ENCODE peak calls at places on chromosomes 16 and 17, in five cellular contexts. N is fibroblast of mammary gland, P is brain microvascular endothelial cell, A is fibroblast of pulmonary artery, Z is hepatocyte. Y is an unnamed sample.

GRCh38 chr17:70190959-70191805 is 21.9 kb downstream of the KCNJ2 start:
- DNase-seq in N (no peak), P (no peak), A (no peak), Z (no peak), Y (no peak)

GRCh38 chr17:46154151-46154816 is 38.9 kb downstream of the KANSL1 start:
- DNase-seq in N (peak), P (no peak), A (peak), Z (no peak), Y (no peak)

GRCh38 chr16:1324286-1324826 is 9.1 kb upstream of the BAIAP3 start:
- DNase-seq in N (no peak), P (no peak), A (no peak), Z (no peak), Y (no peak)

GRCh38 chr17:61073799-61074513 is 325.7 kb upstream of the TBX2 start:
- DNase-seq in N (no peak), P (no peak), A (no peak), Z (no peak), Y (no peak)

GRCh38 chr16:5490499-5490898 is 392.9 kb upstream of the EEF2KMT start:
- DNase-seq in N (peak), P (no peak), A (no peak), Z (peak), Y (no peak)

GRCh38 chr16:2603165-2604015 is 65.6 kb downstream of the PDPK1 start:
- DNase-seq in N (peak), P (peak), A (peak), Z (peak), Y (peak)

GRCh38 chr17:66437466-66438026 is 135.1 kb downstream of the PRKCA start:
- DNase-seq in N (no peak), P (no peak), A (peak), Z (no peak), Y (no peak)

GRCh38 chr17:67995568-67996191 is 589 bp downstream of the C17orf58 start:
- DNase-seq in N (peak), P (no peak), A (no peak), Z (peak), Y (no peak)

GRCh38 chr16:70772493-70772892 is 28.5 kb downstream of the VAC14 start:
- DNase-seq in N (peak), P (peak), A (peak), Z (no peak), Y (no peak)

GRCh38 chr17:41391535-41391934 is 5.9 kb downstream of the KRT31 start:
- DNase-seq in N (no peak), P (no peak), A (no peak), Z (no peak), Y (no peak)

GRCh38 chr16:55779391-55780094 is 53.4 kb downstream of the CES1 start:
- DNase-seq in N (no peak), P (no peak), A (no peak), Z (no peak), Y (no peak)

DNA sequence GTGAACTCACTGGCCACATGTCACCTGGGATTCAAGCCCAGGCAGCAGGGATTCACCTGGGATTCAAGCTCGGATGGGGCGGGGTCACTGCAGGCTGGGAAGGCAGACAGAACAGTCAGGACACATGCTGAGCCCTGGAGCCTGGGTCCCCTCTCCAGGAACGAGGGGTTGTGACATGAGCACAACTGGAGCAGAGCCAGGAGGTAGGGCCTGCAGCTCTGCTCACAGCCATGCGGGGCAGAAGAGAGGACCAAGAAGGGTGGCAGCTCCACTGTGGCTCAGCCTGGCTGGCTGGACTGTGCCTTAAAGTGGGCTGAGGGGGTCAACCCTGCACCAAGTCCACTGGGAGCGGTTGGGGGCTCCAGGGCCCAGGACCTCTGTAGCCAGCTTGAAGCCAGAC is 150.1 kb downstream of the RAB11FIP4 start:
- DNase-seq in N (no peak), P (no peak), A (no peak), Z (no peak), Y (no peak)
- TF ChIP-seq CTCF in N (no peak), P (peak), A (no peak), Z (no peak), Y (no peak)

DNA sequence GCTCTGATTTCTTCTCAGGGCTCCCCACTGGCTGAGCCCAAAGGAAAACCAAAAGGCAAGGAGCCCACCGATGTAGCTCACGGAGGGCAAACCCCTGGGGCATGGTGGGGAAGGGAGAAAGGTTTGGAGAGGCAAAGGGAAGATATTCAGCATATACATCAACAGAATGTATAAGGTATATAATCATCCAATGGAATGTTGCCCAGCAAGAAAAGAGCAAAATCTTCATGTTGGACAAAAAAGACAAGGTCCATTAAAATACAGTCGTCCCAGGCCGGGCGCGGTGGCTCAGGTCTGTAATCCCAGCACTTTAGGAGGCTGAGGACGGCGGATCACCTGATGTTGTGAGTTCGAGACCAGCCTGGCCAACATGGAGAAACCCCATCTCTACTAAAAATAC is 1.6 kb downstream of the CPPED1 start:
- DNase-seq in N (no peak), P (no peak), A (no peak), Z (no peak), Y (no peak)
- H3K4me3 ChIP-seq in N (peak), P (peak), A (peak), Z (no peak), Y (peak)

DNA sequence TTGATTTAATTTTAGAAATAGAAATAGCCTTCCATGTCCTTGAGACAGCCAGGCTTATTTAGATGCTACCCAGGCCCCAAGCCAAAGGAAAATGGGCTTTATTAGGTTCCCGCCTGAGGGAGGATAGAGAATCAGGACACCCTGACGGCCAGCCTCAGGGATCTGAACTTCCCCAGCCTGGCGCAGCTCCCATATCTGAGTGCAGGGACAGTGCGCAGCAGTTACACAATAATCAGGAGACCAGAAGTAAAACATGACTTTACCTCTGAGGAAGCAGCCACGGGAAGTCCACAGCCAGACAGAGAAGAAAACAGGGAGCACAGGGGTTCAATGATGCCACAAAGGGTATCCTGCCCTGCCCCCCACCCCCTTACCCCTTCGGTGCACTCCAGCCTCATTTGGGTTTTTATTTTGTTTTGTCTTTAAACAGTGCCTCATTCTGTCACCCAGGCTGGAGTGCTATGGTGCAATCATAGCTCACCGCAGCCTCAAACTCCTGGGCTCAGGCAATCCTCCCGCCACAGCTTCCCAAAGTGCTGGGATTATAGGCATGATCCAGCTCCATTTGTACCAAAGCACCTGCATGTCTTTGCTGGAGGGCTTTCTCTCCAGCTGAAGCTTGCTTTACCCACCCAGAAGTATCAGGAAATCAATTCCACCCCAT is 21.8 kb downstream of the ORC6 start:
- DNase-seq in N (no peak), P (no peak), A (no peak), Z (no peak), Y (peak)
- TF ChIP-seq CTCF in N (no peak), P (no peak), A (no peak), Z (no peak), Y (no peak)

GRCh38 chr16:87831421-87832136 is 37.7 kb downstream of the SLC7A5 start:
- DNase-seq in N (no peak), P (no peak), A (no peak), Z (no peak), Y (peak)

GRCh38 chr16:87833548-87833947 is 35.8 kb downstream of the SLC7A5 start:
- DNase-seq in N (no peak), P (no peak), A (no peak), Z (no peak), Y (no peak)

GRCh38 chr16:87834015-87834667 is 35.2 kb downstream of the SLC7A5 start:
- DNase-seq in N (no peak), P (no peak), A (no peak), Z (no peak), Y (no peak)

GRCh38 chr16:87832137-87832527 is 37.2 kb downstream of the SLC7A5 start:
- DNase-seq in N (no peak), P (no peak), A (no peak), Z (no peak), Y (no peak)

DNA sequence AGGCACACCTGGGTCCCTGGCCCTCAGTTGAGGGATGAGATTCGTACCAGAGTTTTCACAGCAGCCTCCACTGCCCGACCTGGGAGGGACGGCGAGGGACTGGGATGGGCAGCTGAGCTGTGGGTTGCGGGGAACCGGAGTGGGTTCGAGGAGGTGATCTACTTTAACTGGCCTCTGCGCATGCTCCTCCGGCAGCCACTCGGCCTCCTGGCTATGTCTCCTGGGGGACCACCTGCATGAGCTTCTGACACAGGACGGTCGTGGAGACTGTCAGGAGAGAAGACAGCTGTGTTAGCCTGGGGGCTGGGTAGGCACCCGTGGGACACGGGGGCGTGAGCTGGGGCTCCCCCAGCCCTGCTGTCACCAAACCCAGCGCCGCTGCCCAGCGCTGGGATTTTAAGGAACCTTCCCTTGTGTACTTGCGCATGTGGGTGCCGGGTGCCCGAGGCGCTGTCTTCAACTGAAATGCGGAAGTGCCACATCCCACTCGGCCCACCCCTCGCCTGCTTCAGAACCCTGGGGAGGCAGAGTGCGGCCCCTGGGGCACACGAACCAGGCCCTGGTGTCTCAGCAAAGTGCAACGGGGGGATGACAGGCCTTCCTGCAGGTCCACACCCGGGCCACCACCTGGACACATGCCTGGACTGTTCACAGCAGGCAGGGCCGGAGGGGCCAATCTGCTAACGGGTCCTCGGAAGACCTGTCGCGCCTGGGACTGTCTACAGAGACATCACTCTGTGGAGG is 36.4 kb downstream of the SLC7A5 start:
- DNase-seq in N (no peak), P (no peak), A (no peak), Z (no peak), Y (no peak)
- H3K4me3 ChIP-seq in N (no peak), P (no peak), A (no peak), Z (no peak), Y (no peak)

GRCh38 chr16:30430428-30430970 is 669 bp upstream of the DCTPP1 start:
- DNase-seq in N (peak), P (no peak), A (no peak), Z (no peak), Y (peak)
- TF ChIP-seq CTCF in N (no peak), P (no peak), A (no peak), Z (no peak), Y (no peak)

GRCh38 chr17:73371846-73372245 is 60.0 kb upstream of the CDC42EP4 start:
- DNase-seq in N (no peak), P (no peak), A (no peak), Z (no peak), Y (no peak)

GRCh38 chr17:73368085-73368631 is 56.4 kb upstream of the CDC42EP4 start:
- DNase-seq in N (no peak), P (no peak), A (no peak), Z (no peak), Y (peak)

GRCh38 chr17:73371285-73371684 is 59.5 kb upstream of the CDC42EP4 start:
- DNase-seq in N (peak), P (peak), A (peak), Z (no peak), Y (no peak)

GRCh38 chr17:73365934-73366623 is 54.3 kb upstream of the CDC42EP4 start:
- DNase-seq in N (no peak), P (no peak), A (peak), Z (no peak), Y (peak)

GRCh38 chr17:73369126-73369525 is 57.3 kb upstream of the CDC42EP4 start:
- DNase-seq in N (no peak), P (no peak), A (peak), Z (no peak), Y (no peak)
- H3K4me3 ChIP-seq in N (no peak), P (no peak), A (no peak), Z (no peak), Y (no peak)

DNA sequence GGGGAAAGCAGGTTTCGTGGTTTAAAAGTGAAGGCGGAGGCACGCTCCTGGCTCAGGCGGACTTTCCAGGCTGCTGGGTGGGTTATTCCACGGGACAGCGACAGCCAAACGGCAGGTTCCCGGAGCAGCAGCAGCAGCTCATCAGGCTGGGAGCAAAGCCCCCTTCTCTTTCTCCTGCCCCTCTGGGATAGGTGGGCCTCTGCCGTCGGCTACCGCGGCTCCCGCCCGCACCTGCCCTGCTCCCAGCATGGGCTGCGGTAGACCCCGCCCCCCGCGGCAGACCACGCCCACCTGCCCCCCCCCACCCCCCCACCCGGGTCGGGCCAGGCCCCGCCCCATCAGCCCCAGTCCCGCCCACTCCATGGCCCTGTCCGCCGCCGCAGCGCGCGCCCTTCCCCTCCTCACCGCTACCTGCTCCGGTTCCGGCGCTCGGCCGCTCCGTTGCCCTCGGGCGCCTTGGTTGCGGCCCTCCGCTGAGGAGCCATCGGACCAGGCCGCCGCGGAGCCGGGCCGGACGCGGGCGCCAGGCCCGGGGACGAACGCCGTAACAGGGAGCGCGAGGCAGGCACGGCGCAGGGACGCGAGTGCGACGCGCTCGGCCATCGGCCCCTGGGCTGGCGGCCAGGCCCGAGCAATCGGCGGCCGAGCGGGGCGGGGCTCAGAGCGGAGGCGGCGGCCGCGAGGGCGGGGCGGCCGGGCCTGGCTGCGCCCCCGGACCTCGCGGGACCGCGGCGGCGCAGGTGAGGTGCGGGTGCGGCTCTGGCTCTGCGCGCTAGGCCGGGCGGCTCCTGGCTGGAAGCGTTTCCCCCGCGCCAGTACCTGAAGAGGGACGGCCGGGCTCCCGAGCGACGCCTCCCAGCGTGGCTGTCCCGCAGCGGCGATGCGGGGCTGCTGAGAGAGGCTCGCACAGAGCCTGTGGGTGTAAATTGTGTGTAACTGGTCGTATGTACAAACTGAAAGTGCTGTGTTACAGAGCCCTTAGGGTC is at the start of the genes HEXD and OGFOD3:
- DNase-seq in N (peak), P (peak), A (peak), Z (peak), Y (peak)
- TF ChIP-seq CTCF in N (no peak), P (no peak), A (no peak), Z (no peak), Y (no peak)

DNA sequence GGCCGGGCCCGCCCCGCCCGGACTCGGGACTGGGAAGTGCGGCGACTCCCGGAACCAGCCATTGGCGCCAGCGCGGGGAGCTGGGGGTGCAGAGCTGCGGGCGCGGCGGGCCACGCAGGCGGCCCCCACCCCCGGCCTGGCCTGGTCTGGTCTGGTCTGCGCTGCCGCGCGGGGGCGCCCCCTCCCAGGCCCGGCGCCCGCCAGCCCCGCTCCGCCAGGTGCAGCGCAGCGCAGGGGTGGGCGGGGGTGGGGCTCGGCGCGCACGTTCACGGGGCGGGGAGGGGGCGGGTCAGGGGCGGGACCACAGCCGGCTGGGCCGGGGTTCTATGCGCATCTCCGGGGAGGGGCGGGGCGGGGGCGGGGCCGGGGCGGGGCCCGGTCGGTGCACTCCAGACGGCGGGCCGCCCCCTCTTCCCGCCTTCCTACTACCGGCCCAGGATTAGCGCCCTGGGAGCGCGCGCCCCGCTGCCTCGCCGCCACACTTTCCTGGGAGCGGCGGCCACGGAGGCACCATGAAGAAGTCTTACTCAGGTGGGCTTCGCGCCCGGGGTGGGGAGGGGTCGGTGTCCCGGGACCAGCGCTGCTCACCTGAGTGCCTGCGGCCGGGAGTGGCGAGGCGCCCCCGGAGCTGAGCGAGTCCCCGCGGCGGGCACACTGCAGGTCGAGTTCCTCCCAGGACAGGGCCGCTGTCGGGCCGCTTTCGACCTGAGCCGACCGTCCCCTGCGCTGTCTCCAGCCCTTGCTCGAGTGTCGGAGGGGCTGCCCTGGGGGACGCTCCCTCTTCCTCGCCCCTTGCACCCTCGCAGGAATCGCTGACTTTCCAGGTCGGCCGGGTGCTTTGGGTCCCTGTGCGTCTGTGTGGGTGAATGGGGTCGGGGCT is 140.5 kb downstream of the SEC14L1 start:
- DNase-seq in N (no peak), P (no peak), A (peak), Z (peak), Y (peak)
- H3K4me3 ChIP-seq in N (peak), P (peak), A (peak), Z (peak), Y (peak)

GRCh38 chr17:78924481-78925151 is 571 bp downstream of the TIMP2 start:
- DNase-seq in N (no peak), P (no peak), A (no peak), Z (peak), Y (peak)

GRCh38 chr17:78922876-78923498 is 2.2 kb downstream of the TIMP2 start:
- DNase-seq in N (no peak), P (no peak), A (no peak), Z (no peak), Y (no peak)

GRCh38 chr17:78923660-78924453 is 1.3 kb downstream of the TIMP2 start:
- DNase-seq in N (no peak), P (no peak), A (no peak), Z (peak), Y (peak)

GRCh38 chr17:78925662-78926555 is 722 bp upstream of the TIMP2 start:
- DNase-seq in N (peak), P (peak), A (peak), Z (peak), Y (peak)

DNA sequence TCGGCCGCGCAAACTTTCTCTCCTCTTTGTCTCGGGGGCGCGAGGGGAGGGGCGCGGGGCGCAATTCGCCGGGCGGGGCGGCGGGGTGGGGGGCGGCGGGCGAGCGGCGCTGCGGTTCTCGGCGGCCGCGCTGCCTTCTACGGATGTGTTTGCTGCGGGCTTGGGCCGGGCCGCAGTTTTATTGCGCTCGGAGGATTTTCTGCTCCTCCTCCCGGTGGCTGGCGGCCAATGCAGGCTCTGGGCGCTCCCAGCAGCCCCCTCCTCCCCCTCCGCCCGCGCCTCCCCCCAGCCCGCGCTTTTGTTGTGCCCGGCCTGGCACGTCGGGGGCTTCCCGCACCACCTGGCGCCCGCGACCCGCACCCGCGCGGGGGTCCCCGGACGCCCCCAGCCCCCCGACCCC is at the start of gene TIMP2:
- DNase-seq in N (peak), P (peak), A (peak), Z (peak), Y (peak)
- TF ChIP-seq CTCF in N (no peak), P (peak), A (no peak), Z (peak), Y (peak)